ENCODE peak calls at places on chromosomes 11 and 22, in eight cellular contexts. M, K, T, Y, Q, C, V and B are unnamed samples.

GRCh38 chr11:44079376-44079775 is 13.3 kb downstream of the ACCS start:
- DNase-seq in M (no peak), K (no peak), T (no peak), Y (no peak), Q (no peak), C (no peak), V (no peak), B (no peak)

GRCh38 chr11:27406498-27407354 is 43.7 kb upstream of the CCDC34 start:
- DNase-seq in M (no peak), K (no peak), T (no peak), Y (no peak), Q (no peak), C (no peak), V (no peak), B (no peak)

GRCh38 chr22:49719046-49719445 is 108.6 kb downstream of the BRD1 start:
- DNase-seq in M (no peak), K (no peak), T (no peak), Y (no peak), Q (no peak), C (no peak), V (no peak), B (no peak)

GRCh38 chr11:121358775-121359174 is 66.2 kb downstream of the SC5D start:
- DNase-seq in M (no peak), K (no peak), T (no peak), Y (no peak), Q (no peak), C (no peak), V (no peak), B (no peak)

GRCh38 chr11:43397251-43397650 is 38.5 kb downstream of the TTC17 start:
- DNase-seq in M (no peak), K (no peak), T (no peak), Y (no peak), Q (no peak), C (no peak), V (no peak), B (no peak)

GRCh38 chr11:127994736-127995135 is 592.6 kb downstream of the ETS1 start:
- DNase-seq in M (no peak), K (no peak), T (no peak), Y (no peak), Q (no peak), C (no peak), V (no peak), B (no peak)

GRCh38 chr11:68689737-68690625 is 5.6 kb downstream of the GAL start:
- DNase-seq in M (no peak), K (no peak), T (no peak), Y (no peak), Q (no peak), C (no peak), V (no peak), B (no peak)

GRCh38 chr11:22624742-22625447 is 728 bp downstream of the FANCF start:
- DNase-seq in M (peak; percentile 67), K (peak; percentile 57), T (peak; percentile 44), Y (peak; percentile 18), Q (peak; percentile 81), C (peak; percentile 34), V (peak; percentile 12), B (peak; percentile 57)

GRCh38 chr11:92920295-92920694 is 49.2 kb upstream of the MTNR1B start:
- DNase-seq in M (no peak), K (no peak), T (no peak), Y (no peak), Q (no peak), C (no peak), V (no peak), B (no peak)

GRCh38 chr11:73991471-73992006 is 8.9 kb upstream of the UCP2 start:
- DNase-seq in M (no peak), K (no peak), T (no peak), Y (no peak), Q (no peak), C (no peak), V (no peak), B (no peak)

GRCh38 chr22:24358105-24358836 is 69.1 kb upstream of the ADORA2A start:
- DNase-seq in M (no peak), K (no peak), T (no peak), Y (no peak), Q (no peak), C (no peak), V (no peak), B (no peak)

GRCh38 chr11:27524155-27524554 is 17.6 kb upstream of the LIN7C start:
- DNase-seq in M (no peak), K (no peak), T (no peak), Y (no peak), Q (no peak), C (no peak), V (peak; percentile 35), B (no peak)

GRCh38 chr22:25722223-25723015 is 19.6 kb upstream of the MYO18B start:
- DNase-seq in M (no peak), K (no peak), T (no peak), Y (no peak), Q (no peak), C (no peak), V (no peak), B (no peak)

GRCh38 chr11:6468712-6469495 is 4.8 kb downstream of the TRIM3 start:
- DNase-seq in M (peak; percentile 44), K (peak; percentile 84), T (peak; percentile 91), Y (no peak), Q (peak; percentile 84), C (no peak), V (peak; percentile 60), B (peak; percentile 95)

GRCh38 chr11:61516675-61517516 is 8.3 kb downstream of the LRRC10B start:
- DNase-seq in M (peak; percentile 21), K (peak; percentile 40), T (no peak), Y (peak; percentile 24), Q (peak; percentile 48), C (peak; percentile 86), V (no peak), B (no peak)

GRCh38 chr11:67649634-67650540 is 643 bp downstream of the ACY3 start:
- DNase-seq in M (no peak), K (no peak), T (no peak), Y (no peak), Q (peak; percentile 49), C (no peak), V (no peak), B (no peak)

GRCh38 chr11:8793114-8793777 is 110.7 kb downstream of the RPL27A start:
- DNase-seq in M (no peak), K (no peak), T (no peak), Y (no peak), Q (no peak), C (no peak), V (no peak), B (no peak)

GRCh38 chr11:8790964-8791363 is 108.4 kb downstream of the RPL27A start:
- DNase-seq in M (no peak), K (no peak), T (no peak), Y (no peak), Q (no peak), C (no peak), V (no peak), B (no peak)

GRCh38 chr11:8794677-8795103 is 112.1 kb downstream of the RPL27A start:
- DNase-seq in M (no peak), K (no peak), T (no peak), Y (no peak), Q (peak; percentile 89), C (no peak), V (peak; percentile 12), B (no peak)

GRCh38 chr11:8794126-8794525 is 111.5 kb downstream of the RPL27A start:
- DNase-seq in M (no peak), K (no peak), T (no peak), Y (no peak), Q (no peak), C (no peak), V (no peak), B (no peak)

DNA sequence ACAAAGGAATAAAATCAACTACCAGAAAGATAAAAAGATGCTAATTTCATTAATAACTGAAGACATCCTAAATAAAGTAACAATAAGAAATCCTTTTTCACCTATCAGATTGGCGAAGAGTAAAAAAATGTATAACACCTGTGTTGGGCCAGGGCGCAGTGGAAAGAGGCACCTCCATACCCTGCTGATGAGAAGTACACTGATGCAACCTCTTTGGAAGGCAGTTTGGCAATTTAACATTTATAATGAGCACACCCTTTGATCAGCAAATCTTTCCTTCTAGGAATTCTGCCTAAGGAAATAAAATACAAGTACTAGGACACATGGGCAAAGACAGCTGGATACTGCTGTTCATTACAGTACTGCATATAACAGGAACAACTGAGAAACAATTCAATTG is 110.0 kb downstream of the RPL27A start:
- DNase-seq in M (no peak), K (no peak), T (no peak), Y (no peak), Q (no peak), C (no peak), V (no peak), B (no peak)
- H3K4me3 ChIP-seq in M (no peak overlapping the region), K (no peak overlapping the region), T (no peak overlapping the region), Y (no peak overlapping the region), Q (no peak overlapping the region), C (no peak overlapping the region), V (no peak overlapping the region), B (no peak overlapping the region)

GRCh38 chr11:72309074-72309598 is 65.2 kb upstream of the PHOX2A start:
- DNase-seq in M (no peak), K (no peak), T (no peak), Y (no peak), Q (no peak), C (no peak), V (no peak), B (no peak)
- H3K27ac ChIP-seq in M (no peak overlapping the region), K (no peak overlapping the region), T (no peak overlapping the region), Y (no peak overlapping the region), Q (no peak overlapping the region), C (no peak overlapping the region), V (no peak overlapping the region), B (no peak overlapping the region)

DNA sequence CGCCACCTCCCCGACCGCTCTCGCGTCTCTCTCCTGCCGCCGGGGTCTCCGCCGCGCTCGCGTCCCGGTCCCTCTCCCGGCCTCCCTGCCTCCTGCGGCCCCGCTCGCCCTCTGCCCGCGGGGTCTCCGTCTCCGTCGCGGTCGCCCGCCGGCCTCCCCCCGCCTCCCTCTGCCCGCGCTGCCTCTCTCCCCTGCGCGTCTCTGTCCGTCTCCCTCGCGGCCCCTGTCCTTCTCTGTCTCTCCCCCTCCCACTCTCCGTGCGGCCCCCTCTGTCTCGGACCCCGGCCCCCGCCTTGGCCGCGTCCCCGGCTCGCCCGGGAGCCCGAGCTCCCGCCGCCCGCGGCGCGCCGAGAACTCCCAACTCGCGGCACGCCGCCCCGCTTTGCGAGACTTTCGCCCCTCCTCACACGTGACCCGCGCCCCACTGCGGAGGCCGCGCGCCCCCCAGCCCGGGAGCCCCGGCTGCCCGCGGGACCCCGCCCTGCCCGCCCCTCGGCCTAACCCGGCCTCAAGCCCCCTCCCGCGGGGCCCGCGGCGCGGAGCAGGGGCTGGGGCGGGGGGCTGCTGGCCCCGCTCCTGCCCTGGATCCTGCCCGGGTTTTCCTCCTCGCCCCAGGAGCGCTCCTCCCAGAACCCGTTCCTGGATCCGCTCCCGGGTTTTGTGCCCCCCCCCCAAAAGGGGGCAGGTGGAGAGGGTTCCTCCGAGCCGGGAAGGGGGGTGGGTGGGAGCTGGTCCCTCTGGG is 702 bp upstream of the KCNJ4 start:
- DNase-seq in M (no peak), K (no peak), T (no peak), Y (no peak), Q (peak; percentile 27), C (no peak), V (no peak), B (peak; percentile 66)
- H3K4me3 ChIP-seq in M (peak overlapping the region; percentile 50), K (peak overlapping the region; percentile 56), T (no peak overlapping the region), Y (peak overlapping the region; percentile 16), Q (no peak overlapping the region), C (peak overlapping the region; percentile 62), V (no peak overlapping the region), B (peak overlapping the region; percentile 60)

GRCh38 chr11:62572431-62572830 is 1.3 kb downstream of the EEF1G start:
- DNase-seq in M (no peak), K (no peak), T (no peak), Y (no peak), Q (no peak), C (no peak), V (no peak), B (no peak)
- H3K27ac ChIP-seq in M (peak overlapping the region; percentile 78), K (peak overlapping the region; percentile 92), T (peak overlapping the region; percentile 77), Y (peak overlapping the region; percentile 99), Q (no peak overlapping the region), C (peak overlapping the region; percentile 93), V (peak overlapping the region; percentile 94), B (peak overlapping the region; percentile 85)

GRCh38 chr11:85685820-85686459 is at the start of gene CCDC89:
- DNase-seq in M (no peak), K (peak; percentile 66), T (peak; percentile 93), Y (no peak), Q (peak; percentile 38), C (no peak), V (no peak), B (peak; percentile 78)
- H3K4me3 ChIP-seq in M (no peak within 1 kb of the TSS), K (peak within 1 kb of the TSS; percentile 70), T (peak within 1 kb of the TSS; percentile 54), Y (no peak within 1 kb of the TSS), Q (no peak within 1 kb of the TSS), C (no peak within 1 kb of the TSS), V (no peak within 1 kb of the TSS), B (peak within 1 kb of the TSS; percentile 54)